ENCODE peak calls at places on chromosome 22, in eight cellular contexts. S is activated T-cell treated with anti-CD3 and anti-CD28 coated beads for 1 hour; K is DMS53; R is amniotic stem cell; G is stimulated activated CD4-positive, alpha-beta T cell treated with anti-CD3 and anti-CD28 coated beads, Interleukin-12 subunit alpha, Interleukin-12 subunit beta, amount 100 ng/mL, for 4 hours; U is fibroblast of lung; Y is NCI-H510A treated with DMSO at 0.1 percent for 48 hours; T is activated CD4-positive, alpha-beta T cell treated with anti-CD3 and anti-CD28 coated beads, Interleukin-2, amount 50 U/mL, for 24 hours. N is an unnamed sample.

GRCh38 chr22:29351042-29351441 is 35.5 kb upstream of the RASL10A start:
- DNase-seq in S (no peak), G (no peak), U (no peak), K (no peak), Y (no peak), T (no peak), R (no peak), N (no peak)

GRCh38 chr22:48827228-48827810 is 1000.4 kb downstream of the BRD1 start:
- DNase-seq in G (no peak), R (no peak), U (no peak), S (no peak), Y (peak; percentile 40), K (no peak), T (no peak), N (no peak)

GRCh38 chr22:29520851-29521250 is 32.7 kb downstream of the THOC5 start:
- DNase-seq in G (no peak), Y (no peak), K (no peak), S (no peak), T (no peak), U (peak; percentile 21), R (peak; percentile 71), N (no peak)

GRCh38 chr22:33787645-33788456 is 132.4 kb downstream of the LARGE1 start:
- DNase-seq in U (no peak), G (no peak), Y (no peak), R (no peak), K (no peak), S (no peak), T (no peak), N (peak; percentile 45)

GRCh38 chr22:36021649-36022048 is 7.0 kb downstream of the RBFOX2 start:
- DNase-seq in T (no peak), Y (no peak), R (no peak), K (no peak), U (peak; percentile 34), G (no peak), S (no peak), N (no peak)

GRCh38 chr22:46052801-46053562 is 76.0 kb upstream of the WNT7B start:
- DNase-seq in K (peak; percentile 60), R (no peak), S (no peak), U (peak; percentile 61), T (no peak), Y (no peak), G (peak; percentile 25), N (peak; percentile 81)

GRCh38 chr22:26756675-26757293 is 99.4 kb downstream of the MIAT start:
- DNase-seq in K (no peak), U (peak; percentile 16), Y (no peak), S (peak; percentile 4), R (no peak), T (peak; percentile 36), G (peak; percentile 35), N (peak; percentile 33)

GRCh38 chr22:23397008-23397617 is 183.0 kb downstream of the IGLL1 start:
- DNase-seq in Y (no peak), K (no peak), U (no peak), R (no peak), T (no peak), G (no peak), S (no peak), N (no peak)

GRCh38 chr22:33124471-33124870 is 66.3 kb upstream of the SYN3 start:
- DNase-seq in S (no peak), Y (no peak), U (no peak), T (no peak), R (no peak), K (no peak), G (no peak), N (no peak)

GRCh38 chr22:37338539-37339246 is 56.4 kb downstream of the CYTH4 start:
- DNase-seq in R (no peak), G (no peak), K (no peak), Y (no peak), U (no peak), S (no peak), T (no peak), N (no peak)

GRCh38 chr22:35894937-35895708 is 133.5 kb downstream of the RBFOX2 start:
- DNase-seq in R (peak; percentile 68), U (peak; percentile 95), S (no peak), K (no peak), T (no peak), Y (peak; percentile 7), G (no peak), N (no peak)

N was measured in MM.1S.